ENCODE peak calls at places on chromosomes 7 and 10, in eight cellular contexts. P is NCI-H1092 treated with DMSO at 0.1 percent for 48 hours; R is SW480; I is transverse colon; F is A172; T is CD8-positive, alpha-beta memory T cell; G is heart left ventricle; E is activated naive CD4-positive, alpha-beta T cell treated with anti-CD3 and anti-CD28 coated beads for 36 hours. M is an unnamed sample.
A peak's percentile ranks its signal among the peaks of the same experiment; 100 is the strongest.

GRCh38 chr7:24368161-24368560 is 84.2 kb downstream of the NPY start:
- DNase-seq in P (no peak), R (no peak), I (no peak), F (no peak), T (no peak), G (no peak), E (no peak), M (no peak)

GRCh38 chr7:435518-436366 is 83.9 kb downstream of the PDGFA start:
- DNase-seq in P (no peak), R (peak; percentile 99), I (peak; percentile 81), F (peak; percentile 53), T (no peak), G (no peak), E (no peak), M (no peak)

GRCh38 chr10:69374931-69375306 is 41.8 kb downstream of the TACR2 start:
- DNase-seq in P (no peak), R (no peak), I (no peak), F (no peak), T (no peak), G (no peak), E (no peak), M (no peak)

GRCh38 chr7:20217193-20217948 is at the start of gene MACC1:
- DNase-seq in P (peak; percentile 62), R (peak; percentile 99), I (peak; percentile 84), F (no peak), T (peak; percentile 16), G (peak; percentile 8), E (peak; percentile 5), M (no peak)

GRCh38 chr7:102153586-102153948 is 133.1 kb upstream of the SH2B2 start:
- DNase-seq in P (no peak), R (no peak), I (no peak), F (no peak), T (no peak), G (no peak), E (no peak), M (no peak)

GRCh38 chr7:99006739-99007424 is 128.6 kb downstream of the TRRAP start:
- DNase-seq in P (no peak), R (no peak), I (no peak), F (no peak), T (no peak), G (no peak), E (no peak), M (no peak)

GRCh38 chr10:80708185-80708584 is 170.5 kb downstream of the SH2D4B start:
- DNase-seq in P (no peak), R (no peak), I (no peak), F (no peak), T (no peak), G (no peak), E (no peak), M (no peak)

GRCh38 chr10:92387289-92387940 is 96.4 kb downstream of the MARCHF5 start:
- DNase-seq in P (no peak), R (peak; percentile 36), I (no peak), F (peak; percentile 82), T (no peak), G (peak; percentile 22), E (peak; percentile 32), M (no peak)

GRCh38 chr7:125984795-125985194 is 1055.2 kb upstream of the POT1 start:
- DNase-seq in P (no peak), R (no peak), I (no peak), F (no peak), T (no peak), G (no peak), E (no peak), M (no peak)

GRCh38 chr7:34277801-34278195 is 372.5 kb downstream of the BMPER start:
- DNase-seq in P (no peak), R (no peak), I (no peak), F (peak; percentile 36), T (no peak), G (no peak), E (no peak), M (no peak)

GRCh38 chr7:978416-979091 is 3.2 kb upstream of the COX19 start:
- DNase-seq in P (no peak), R (no peak), I (no peak), F (no peak), T (no peak), G (no peak), E (no peak), M (no peak)

GRCh38 chr7:47938574-47939165 is 9.6 kb downstream of the PKD1L1 start:
- DNase-seq in P (no peak), R (peak; percentile 32), I (no peak), F (no peak), T (no peak), G (no peak), E (no peak), M (no peak)

GRCh38 chr7:149285581-149285975 is 23.6 kb downstream of the ZNF783 start:
- DNase-seq in P (peak; percentile 43), R (no peak), I (peak; percentile 18), F (no peak), T (no peak), G (no peak), E (no peak), M (no peak)

GRCh38 chr10:126420571-126421275 is 32.4 kb upstream of the ADAM12 start:
- DNase-seq in P (no peak), R (no peak), I (no peak), F (no peak), T (no peak), G (no peak), E (no peak), M (no peak)

GRCh38 chr10:17606547-17607040 is 10.6 kb downstream of the HACD1 start:
- DNase-seq in P (no peak), R (no peak), I (no peak), F (no peak), T (no peak), G (no peak), E (no peak), M (no peak)

M was measured in SHP77.